ENCODE peak calls at places on chromosome 3, in five cellular contexts. M is fibroblast of pulmonary artery, T is lung, G is HCT116, P is AG10803. Z is an unnamed sample.

GRCh38 chr3:32912046-32912445 is 39.4 kb upstream of the CCR4 start:
- DNase-seq in T (no peak), P (no peak), G (no peak), M (no peak), Z (no peak)

GRCh38 chr3:46393554-46394434 is 13.1 kb downstream of the CCR5AS start:
- DNase-seq in G (no peak), P (no peak), T (peak; percentile 74), M (peak; percentile 74), Z (no peak)

GRCh38 chr3:16252988-16253387 is 11.8 kb downstream of the DPH3 start:
- DNase-seq in G (no peak), P (no peak), T (no peak), M (no peak), Z (no peak)

GRCh38 chr3:106431698-106432097 is 562.9 kb upstream of the CBLB start:
- DNase-seq in M (no peak), P (no peak), G (no peak), T (no peak), Z (no peak)

GRCh38 chr3:31840252-31840651 is 140.8 kb downstream of the OSBPL10 start:
- DNase-seq in M (no peak), P (no peak), T (no peak), G (no peak), Z (no peak)

GRCh38 chr3:27366062-27366591 is 3.1 kb downstream of the NEK10 start:
- DNase-seq in P (no peak), T (no peak), M (no peak), G (no peak), Z (no peak)

GRCh38 chr3:100027321-100027720 is 87.0 kb downstream of the FILIP1L start:
- DNase-seq in G (no peak), T (no peak), P (no peak), M (peak; percentile 48), Z (no peak)

GRCh38 chr3:191721390-191721801 is 260.4 kb downstream of the PYDC2 start:
- DNase-seq in T (no peak), M (peak; percentile 17), P (no peak), G (no peak), Z (no peak)

GRCh38 chr3:66904816-66905543 is 93.1 kb upstream of the KBTBD8 start:
- DNase-seq in G (no peak), T (no peak), P (peak; percentile 10), M (no peak), Z (no peak)

GRCh38 chr3:115099115-115099884 is 47.8 kb downstream of the ZBTB20 start:
- DNase-seq in T (no peak), P (no peak), M (peak; percentile 10), G (no peak), Z (no peak)

GRCh38 chr3:140143670-140144069 is 208.7 kb downstream of the CLSTN2 start:
- DNase-seq in G (no peak), M (no peak), T (no peak), P (no peak), Z (no peak)

GRCh38 chr3:140145501-140145900 is 210.5 kb downstream of the CLSTN2 start:
- DNase-seq in T (no peak), P (no peak), M (no peak), G (no peak), Z (no peak)

GRCh38 chr3:140148824-140149390 is 213.9 kb downstream of the CLSTN2 start:
- DNase-seq in M (no peak), P (no peak), T (no peak), G (no peak), Z (no peak)

GRCh38 chr3:140151321-140151720 is 216.3 kb downstream of the CLSTN2 start:
- DNase-seq in T (no peak), M (no peak), G (no peak), P (no peak), Z (no peak)

GRCh38 chr3:140147965-140148490 is 213.0 kb downstream of the CLSTN2 start:
- DNase-seq in T (no peak), G (no peak), P (no peak), M (no peak), Z (no peak)
- TF ChIP-seq CTCF in T (no peak), G (no peak), P (no peak), M (no peak), Z (no peak)

GRCh38 chr3:170044280-170044679 is 6.5 kb downstream of the GPR160 start:
- DNase-seq in G (no peak), T (no peak), P (no peak), M (no peak), Z (no peak)
- H3K4me3 ChIP-seq in G (no peak overlapping the region), T (no peak overlapping the region), P (no peak overlapping the region), M (no peak overlapping the region), Z (no peak overlapping the region)

DNA sequence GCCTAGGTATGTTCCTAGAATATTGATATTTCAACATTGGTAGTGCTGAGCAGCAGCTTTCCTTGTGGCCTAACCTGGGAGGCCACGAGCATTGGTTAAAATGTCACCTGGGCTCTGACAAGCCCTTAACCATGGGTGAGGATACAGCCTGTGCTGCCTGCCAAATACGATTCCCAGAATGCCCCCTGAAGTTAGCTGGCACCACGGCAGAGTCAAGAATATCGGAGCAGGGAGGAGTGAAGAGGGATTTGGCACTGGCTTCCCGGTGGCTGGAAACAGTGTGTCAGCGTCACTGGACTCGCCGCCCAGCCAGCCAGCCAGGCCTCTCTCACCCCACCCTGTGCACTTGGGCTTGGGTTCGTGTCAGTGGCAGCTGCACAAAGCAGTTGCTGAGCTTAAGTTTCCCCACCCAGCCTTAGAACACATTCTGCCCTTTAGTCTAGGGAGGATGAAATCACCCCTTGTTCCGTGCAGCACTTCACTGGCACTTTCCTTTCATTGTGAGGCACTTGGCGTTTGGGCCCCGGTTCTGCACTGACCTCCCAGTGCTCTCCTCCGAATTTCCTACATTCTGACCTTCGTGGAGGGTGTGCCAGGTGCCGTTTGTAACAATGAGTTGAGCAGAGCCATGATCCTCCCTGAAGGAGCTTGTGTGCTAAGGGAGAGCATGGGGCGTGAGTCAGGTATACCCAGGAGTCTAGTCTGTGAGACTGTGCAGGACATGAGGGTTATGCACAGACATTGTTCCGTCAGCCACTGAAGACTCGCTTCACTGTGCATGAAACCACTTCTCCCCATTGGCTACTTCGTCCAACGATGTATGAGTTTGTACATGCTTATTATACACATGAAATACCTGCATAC is 152.8 kb upstream of the BHLHE40 start:
- DNase-seq in M (peak; percentile 23), T (peak; percentile 76), P (peak; percentile 66), G (no peak), Z (no peak)
- TF ChIP-seq CTCF in M (no peak), T (no peak), P (no peak), G (no peak), Z (no peak)

GRCh38 chr3:9768376-9768775 is 1.4 kb downstream of the CAMK1 start:
- DNase-seq in T (no peak), G (no peak), M (no peak), P (no peak), Z (no peak)
- H3K4me3 ChIP-seq in T (no peak overlapping the region), G (no peak overlapping the region), M (no peak overlapping the region), P (no peak overlapping the region), Z (no peak overlapping the region)

GRCh38 chr3:102141913-102142210 is 292.5 kb downstream of the NFKBIZ start:
- DNase-seq in M (peak; percentile 39), P (no peak), T (no peak), G (no peak), Z (no peak)

GRCh38 chr3:102141096-102141912 is 292.0 kb downstream of the NFKBIZ start:
- DNase-seq in G (no peak), M (peak; percentile 53), T (no peak), P (no peak), Z (no peak)

GRCh38 chr3:102142379-102143058 is 292.3 kb upstream of the ZPLD1 start:
- DNase-seq in T (no peak), P (no peak), G (no peak), M (peak; percentile 64), Z (no peak)

GRCh38 chr3:102143536-102143935 is 291.3 kb upstream of the ZPLD1 start:
- DNase-seq in P (no peak), T (no peak), G (no peak), M (no peak), Z (no peak)

DNA sequence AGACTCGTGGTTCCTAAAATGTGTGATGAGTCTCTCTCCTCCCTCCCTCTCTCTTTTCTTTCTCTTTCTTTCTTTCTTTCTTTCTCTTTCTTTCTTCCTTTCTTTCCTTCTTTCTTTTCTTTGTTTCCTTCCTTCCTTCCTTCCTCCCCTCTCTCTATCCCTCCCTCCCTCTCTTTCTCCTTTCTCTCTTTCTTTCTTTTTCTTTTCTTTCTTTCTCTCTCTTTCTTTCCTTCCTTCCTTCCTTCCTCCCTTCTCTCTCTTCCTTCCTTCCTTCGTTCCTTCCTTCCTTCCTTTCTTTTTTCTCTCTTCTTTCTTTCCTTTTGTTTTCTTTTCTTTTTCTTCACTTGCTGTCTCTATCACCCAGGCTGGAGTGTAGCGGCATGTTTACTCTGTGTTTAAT is 290.8 kb downstream of the NFKBIZ start:
- DNase-seq in M (no peak), P (no peak), T (no peak), G (no peak), Z (no peak)
- TF ChIP-seq CTCF in M (no peak), P (no peak), T (no peak), G (no peak), Z (no peak)

GRCh38 chr3:149579838-149580542 is 77.8 kb downstream of the WWTR1 start:
- DNase-seq in M (no peak), G (peak; percentile 86), T (no peak), P (peak; percentile 59), Z (no peak)

GRCh38 chr3:149581681-149582349 is 76.0 kb downstream of the WWTR1 start:
- DNase-seq in P (peak; percentile 82), G (peak; percentile 96), M (peak; percentile 75), T (peak; percentile 61), Z (peak; percentile 74)

GRCh38 chr3:149579161-149579560 is 78.7 kb downstream of the WWTR1 start:
- DNase-seq in M (no peak), P (no peak), G (no peak), T (no peak), Z (no peak)

GRCh38 chr3:149582395-149582794 is 75.4 kb downstream of the WWTR1 start:
- DNase-seq in P (no peak), T (no peak), G (no peak), M (no peak), Z (no peak)

GRCh38 chr3:149581248-149581647 is 76.6 kb downstream of the WWTR1 start:
- DNase-seq in G (no peak), P (peak; percentile 56), M (no peak), T (no peak), Z (no peak)
- H3K4me3 ChIP-seq in G (peak overlapping the region; percentile 15), P (no peak overlapping the region), M (no peak overlapping the region), T (no peak overlapping the region), Z (no peak overlapping the region)

DNA sequence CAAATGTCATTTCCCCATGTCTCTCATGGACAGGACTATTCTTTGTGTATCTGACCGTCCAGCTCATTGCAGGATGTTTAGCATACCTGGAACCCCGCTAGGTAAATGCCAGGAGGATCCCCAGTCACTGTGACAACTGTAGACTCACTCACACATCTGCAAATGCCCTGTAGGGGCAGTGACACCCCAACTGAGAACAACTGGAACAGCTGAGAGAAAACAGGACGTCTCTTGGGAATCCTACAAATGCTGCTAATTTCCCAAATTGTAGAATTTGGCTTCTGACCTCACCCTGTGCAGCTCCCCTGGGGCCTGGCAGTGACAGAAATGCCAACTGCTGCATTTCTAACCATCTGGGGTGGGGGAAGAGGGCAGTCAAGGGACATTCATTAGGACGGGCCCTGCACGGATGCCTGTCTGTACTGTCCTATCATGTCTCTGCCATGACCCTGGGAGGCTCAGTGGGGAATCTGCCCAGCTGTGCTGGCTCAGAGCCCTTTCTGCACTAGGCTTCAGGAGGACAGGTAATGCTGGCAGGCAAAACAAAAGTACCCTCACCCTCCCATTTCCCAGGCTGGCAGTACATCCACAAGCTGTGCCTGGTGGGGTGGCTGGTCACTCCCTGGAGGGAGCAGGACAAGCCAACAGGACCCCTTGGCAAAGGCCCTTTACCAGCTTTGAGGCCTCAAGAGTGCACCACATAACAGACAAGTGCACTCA is 30.4 kb downstream of the RAB6B start:
- DNase-seq in M (no peak), T (no peak), G (no peak), P (no peak), Z (no peak)
- TF ChIP-seq CTCF in M (no peak), T (no peak), G (no peak), P (no peak), Z (no peak)

Z was measured in kidney epithelial cell.